ENCODE peak calls at places on chromosomes 5 and 9, in six cellular contexts. J is NCI-H2081; S is fibroblast of mammary gland; V is foreskin keratinocyte; I is NT2/D1; D is activated CD4-positive, CD25-positive, alpha-beta regulatory T cell treated with anti-CD3 and anti-CD28 coated beads, Interleukin-2, amount 50 U/mL, for 72 hours. X is an unnamed sample.

GRCh38 chr9:121573717-121574485 is 74.3 kb upstream of the GGTA1 start:
- DNase-seq in J (no peak), S (no peak), V (no peak), I (no peak), D (no peak), X (no peak)

GRCh38 chr5:62593331-62593730 is 14.7 kb downstream of the LRRC70 start:
- DNase-seq in J (no peak), S (peak; percentile 69), V (no peak), I (no peak), D (no peak), X (no peak)

GRCh38 chr9:20551835-20552234 is 70.5 kb downstream of the MLLT3 start:
- DNase-seq in J (no peak), S (no peak), V (no peak), I (no peak), D (no peak), X (no peak)

GRCh38 chr9:127940598-127940997 is 2.9 kb upstream of the DPM2 start:
- DNase-seq in J (no peak), S (no peak), V (no peak), I (no peak), D (no peak), X (no peak)

GRCh38 chr5:178324481-178325310 is 92.1 kb upstream of the PHYKPL start:
- DNase-seq in J (no peak), S (no peak), V (no peak), I (no peak), D (no peak), X (no peak)

GRCh38 chr5:86737579-86737978 is 119.8 kb downstream of the COX7C start:
- DNase-seq in J (no peak), S (no peak), V (no peak), I (no peak), D (no peak), X (no peak)

GRCh38 chr5:168788107-168788506 is 208.9 kb upstream of the PANK3 start:
- DNase-seq in J (no peak), S (no peak), V (no peak), I (no peak), D (no peak), X (no peak)

GRCh38 chr5:151905639-151906038 is 19.0 kb downstream of the GLRA1 start:
- DNase-seq in J (no peak), S (no peak), V (no peak), I (no peak), D (no peak), X (no peak)

GRCh38 chr9:38017149-38017884 is 51.7 kb downstream of the SHB start:
- DNase-seq in J (no peak), S (no peak), V (peak; percentile 62), I (peak; percentile 95), D (no peak), X (peak; percentile 52)

GRCh38 chr9:14880951-14881465 is 29.2 kb downstream of the FREM1 start:
- DNase-seq in J (no peak), S (no peak), V (no peak), I (no peak), D (no peak), X (no peak)

GRCh38 chr9:107667269-107667681 is 177.7 kb upstream of the KLF4 start:
- DNase-seq in J (no peak), S (no peak), V (no peak), I (no peak), D (no peak), X (no peak)

GRCh38 chr9:78714591-78714990 is 417.7 kb downstream of the PSAT1 start:
- DNase-seq in J (no peak), S (peak; percentile 27), V (no peak), I (no peak), D (no peak), X (no peak)

GRCh38 chr5:42606464-42606869 is 150.2 kb upstream of the CCDC152 start:
- DNase-seq in J (no peak), S (no peak), V (no peak), I (no peak), D (no peak), X (no peak)

GRCh38 chr5:180618830-180619562 is 27.7 kb upstream of the SCGB3A1 start:
- DNase-seq in J (no peak), S (peak; percentile 47), V (no peak), I (peak; percentile 40), D (no peak), X (peak; percentile 28)

GRCh38 chr9:5446451-5447236 is 3.7 kb upstream of the CD274 start:
- DNase-seq in J (no peak), S (no peak), V (peak; percentile 88), I (no peak), D (no peak), X (peak; percentile 79)

GRCh38 chr5:115888027-115888426 is 46.3 kb downstream of the AP3S1 start:
- DNase-seq in J (no peak), S (peak; percentile 48), V (no peak), I (no peak), D (no peak), X (no peak)

GRCh38 chr5:143174714-143175398 is 228.6 kb downstream of the NR3C1 start:
- DNase-seq in J (no peak), S (no peak), V (no peak), I (no peak), D (no peak), X (peak; percentile 42)

GRCh38 chr9:127129073-127129717 is 6.8 kb upstream of the ANGPTL2 start:
- DNase-seq in J (no peak), S (no peak), V (no peak), I (no peak), D (no peak), X (no peak)

GRCh38 chr9:124267271-124267807 is 9.6 kb downstream of the NEK6 start:
- DNase-seq in J (no peak), S (peak; percentile 71), V (no peak), I (no peak), D (no peak), X (peak; percentile 87)

GRCh38 chr5:17216176-17216973 is 1.1 kb upstream of the BASP1 start:
- DNase-seq in J (peak; percentile 97), S (peak; percentile 79), V (peak; percentile 68), I (peak; percentile 73), D (peak; percentile 35), X (peak; percentile 79)

GRCh38 chr5:36068751-36069281 is 2.1 kb upstream of the UGT3A2 start:
- DNase-seq in J (no peak), S (no peak), V (no peak), I (no peak), D (no peak), X (no peak)

GRCh38 chr9:107251756-107252322 is 31.2 kb upstream of the RAD23B start:
- DNase-seq in J (no peak), S (peak; percentile 97), V (no peak), I (no peak), D (no peak), X (peak; percentile 44)

GRCh38 chr5:82676663-82677062 is 398.5 kb upstream of the RPS23 start:
- DNase-seq in J (no peak), S (no peak), V (no peak), I (no peak), D (no peak), X (no peak)

GRCh38 chr5:108749130-108749861 is 1.6 kb downstream of the FER start:
- DNase-seq in J (no peak), S (peak; percentile 9), V (peak; percentile 26), I (no peak), D (no peak), X (peak; percentile 41)

GRCh38 chr5:149517461-149518122 is 33.6 kb downstream of the CSNK1A1 start:
- DNase-seq in J (no peak), S (peak; percentile 25), V (no peak), I (no peak), D (no peak), X (no peak)

GRCh38 chr9:127166651-127167524 is 44.5 kb upstream of the ANGPTL2 start:
- DNase-seq in J (no peak), S (peak; percentile 86), V (peak; percentile 73), I (no peak), D (no peak), X (peak; percentile 75)

GRCh38 chr9:33142531-33142930 is 24.6 kb downstream of the B4GALT1 start:
- DNase-seq in J (no peak), S (no peak), V (no peak), I (no peak), D (no peak), X (no peak)

GRCh38 chr5:418681-419121 is 24.3 kb upstream of the EXOC3 start:
- DNase-seq in J (peak; percentile 83), S (no peak), V (no peak), I (no peak), D (peak; percentile 26), X (no peak)

GRCh38 chr9:78424299-78424698 is 127.4 kb downstream of the PSAT1 start:
- DNase-seq in J (no peak), S (no peak), V (no peak), I (no peak), D (no peak), X (no peak)

GRCh38 chr5:5009240-5009639 is 130.9 kb upstream of the ADAMTS16 start:
- DNase-seq in J (no peak), S (peak; percentile 3), V (no peak), I (no peak), D (no peak), X (no peak)

GRCh38 chr9:100440071-100440470 is 13.1 kb downstream of the MSANTD3 start:
- DNase-seq in J (no peak), S (peak; percentile 74), V (no peak), I (no peak), D (no peak), X (peak; percentile 10)

GRCh38 chr5:36369092-36369737 is 67.5 kb upstream of the RANBP3L start:
- DNase-seq in J (no peak), S (peak; percentile 65), V (peak; percentile 47), I (no peak), D (no peak), X (peak; percentile 69)

GRCh38 chr9:68493953-68494541 is 46.6 kb downstream of the TMEM252 start:
- DNase-seq in J (no peak), S (no peak), V (no peak), I (no peak), D (no peak), X (no peak)

GRCh38 chr9:101409079-101409477 is 10.4 kb downstream of the ZNF189 start:
- DNase-seq in J (no peak), S (peak; percentile 43), V (no peak), I (no peak), D (no peak), X (no peak)

GRCh38 chr5:22488427-22488826 is 364.7 kb downstream of the CDH12 start:
- DNase-seq in J (no peak), S (no peak), V (no peak), I (no peak), D (no peak), X (no peak)

GRCh38 chr5:35826561-35826960 is 30.1 kb upstream of the IL7R start:
- DNase-seq in J (no peak), S (no peak), V (no peak), I (no peak), D (no peak), X (no peak)